ENCODE peak calls at places on chromosomes 2 and 18, in five cellular contexts. One of them, this sample, is unnamed.

GRCh38 chr2:141392517-141393213 is 738.2 kb downstream of the LRP1B start:
- DNase-seq in activated CD8-positive, alpha-beta memory T cell treated with anti-CD3 and anti-CD28 coated beads for 4 hours: no peak
- DNase-seq in MM.1S: no peak
- DNase-seq in stimulated activated CD8-positive, alpha-beta memory T cell treated with anti-CD3 and anti-CD28 coated beads, Interleukin-4, amount 100 ng/mL, for 1 hour: no peak
- DNase-seq in LHCN-M2: no peak
- DNase-seq in this sample: no peak

GRCh38 chr2:207357216-207357615 is 172.5 kb upstream of the CREB1 start:
- DNase-seq in activated CD8-positive, alpha-beta memory T cell treated with anti-CD3 and anti-CD28 coated beads for 4 hours: no peak
- DNase-seq in MM.1S: no peak
- DNase-seq in stimulated activated CD8-positive, alpha-beta memory T cell treated with anti-CD3 and anti-CD28 coated beads, Interleukin-4, amount 100 ng/mL, for 1 hour: no peak
- DNase-seq in LHCN-M2: no peak
- DNase-seq in this sample: no peak

GRCh38 chr2:238415893-238416292 is 10.8 kb upstream of the ASB1 start:
- DNase-seq in activated CD8-positive, alpha-beta memory T cell treated with anti-CD3 and anti-CD28 coated beads for 4 hours: no peak
- DNase-seq in MM.1S: no peak
- DNase-seq in stimulated activated CD8-positive, alpha-beta memory T cell treated with anti-CD3 and anti-CD28 coated beads, Interleukin-4, amount 100 ng/mL, for 1 hour: no peak
- DNase-seq in LHCN-M2: no peak
- DNase-seq in this sample: no peak

GRCh38 chr2:173193925-173194324 is 118.3 kb downstream of the MAP3K20 start:
- DNase-seq in activated CD8-positive, alpha-beta memory T cell treated with anti-CD3 and anti-CD28 coated beads for 4 hours: no peak
- DNase-seq in MM.1S: no peak
- DNase-seq in stimulated activated CD8-positive, alpha-beta memory T cell treated with anti-CD3 and anti-CD28 coated beads, Interleukin-4, amount 100 ng/mL, for 1 hour: no peak
- DNase-seq in LHCN-M2: no peak
- DNase-seq in this sample: no peak

GRCh38 chr2:207162319-207162718 is 3.4 kb downstream of the KLF7 start:
- DNase-seq in activated CD8-positive, alpha-beta memory T cell treated with anti-CD3 and anti-CD28 coated beads for 4 hours: no peak
- DNase-seq in MM.1S: no peak
- DNase-seq in stimulated activated CD8-positive, alpha-beta memory T cell treated with anti-CD3 and anti-CD28 coated beads, Interleukin-4, amount 100 ng/mL, for 1 hour: no peak
- DNase-seq in LHCN-M2: no peak
- DNase-seq in this sample: no peak

GRCh38 chr2:137888845-137889244 is 75.4 kb upstream of the HNMT start:
- DNase-seq in activated CD8-positive, alpha-beta memory T cell treated with anti-CD3 and anti-CD28 coated beads for 4 hours: no peak
- DNase-seq in MM.1S: peak
- DNase-seq in stimulated activated CD8-positive, alpha-beta memory T cell treated with anti-CD3 and anti-CD28 coated beads, Interleukin-4, amount 100 ng/mL, for 1 hour: no peak
- DNase-seq in LHCN-M2: no peak
- DNase-seq in this sample: no peak

GRCh38 chr2:192544371-192544955 is 349.7 kb upstream of the TMEFF2 start:
- DNase-seq in activated CD8-positive, alpha-beta memory T cell treated with anti-CD3 and anti-CD28 coated beads for 4 hours: no peak
- DNase-seq in MM.1S: no peak
- DNase-seq in stimulated activated CD8-positive, alpha-beta memory T cell treated with anti-CD3 and anti-CD28 coated beads, Interleukin-4, amount 100 ng/mL, for 1 hour: no peak
- DNase-seq in LHCN-M2: peak
- DNase-seq in this sample: no peak

GRCh38 chr2:34907812-34908211 is 1308.7 kb upstream of the FAM98A start:
- DNase-seq in activated CD8-positive, alpha-beta memory T cell treated with anti-CD3 and anti-CD28 coated beads for 4 hours: no peak
- DNase-seq in MM.1S: no peak
- DNase-seq in stimulated activated CD8-positive, alpha-beta memory T cell treated with anti-CD3 and anti-CD28 coated beads, Interleukin-4, amount 100 ng/mL, for 1 hour: no peak
- DNase-seq in LHCN-M2: no peak
- DNase-seq in this sample: no peak

GRCh38 chr2:49035477-49035876 is 118.8 kb downstream of the FSHR start:
- DNase-seq in activated CD8-positive, alpha-beta memory T cell treated with anti-CD3 and anti-CD28 coated beads for 4 hours: no peak
- DNase-seq in MM.1S: no peak
- DNase-seq in stimulated activated CD8-positive, alpha-beta memory T cell treated with anti-CD3 and anti-CD28 coated beads, Interleukin-4, amount 100 ng/mL, for 1 hour: no peak
- DNase-seq in LHCN-M2: no peak
- DNase-seq in this sample: no peak

GRCh38 chr2:205660521-205661124 is 21.7 kb upstream of the NRP2 start:
- DNase-seq in activated CD8-positive, alpha-beta memory T cell treated with anti-CD3 and anti-CD28 coated beads for 4 hours: no peak
- DNase-seq in MM.1S: no peak
- DNase-seq in stimulated activated CD8-positive, alpha-beta memory T cell treated with anti-CD3 and anti-CD28 coated beads, Interleukin-4, amount 100 ng/mL, for 1 hour: no peak
- DNase-seq in LHCN-M2: peak
- DNase-seq in this sample: no peak

GRCh38 chr18:13605901-13606300 is 120.5 kb downstream of the FAM210A start:
- DNase-seq in activated CD8-positive, alpha-beta memory T cell treated with anti-CD3 and anti-CD28 coated beads for 4 hours: no peak
- DNase-seq in MM.1S: no peak
- DNase-seq in stimulated activated CD8-positive, alpha-beta memory T cell treated with anti-CD3 and anti-CD28 coated beads, Interleukin-4, amount 100 ng/mL, for 1 hour: no peak
- DNase-seq in LHCN-M2: no peak
- DNase-seq in this sample: no peak

GRCh38 chr2:54240515-54241219 is 15.4 kb downstream of the TSPYL6 start:
- DNase-seq in activated CD8-positive, alpha-beta memory T cell treated with anti-CD3 and anti-CD28 coated beads for 4 hours: no peak
- DNase-seq in MM.1S: no peak
- DNase-seq in stimulated activated CD8-positive, alpha-beta memory T cell treated with anti-CD3 and anti-CD28 coated beads, Interleukin-4, amount 100 ng/mL, for 1 hour: no peak
- DNase-seq in LHCN-M2: peak
- DNase-seq in this sample: no peak

GRCh38 chr2:178845565-178846457 is 38.6 kb upstream of the TTN start:
- DNase-seq in activated CD8-positive, alpha-beta memory T cell treated with anti-CD3 and anti-CD28 coated beads for 4 hours: no peak
- DNase-seq in MM.1S: no peak
- DNase-seq in stimulated activated CD8-positive, alpha-beta memory T cell treated with anti-CD3 and anti-CD28 coated beads, Interleukin-4, amount 100 ng/mL, for 1 hour: no peak
- DNase-seq in LHCN-M2: no peak
- DNase-seq in this sample: no peak

GRCh38 chr2:38723173-38723572 is 28.0 kb downstream of the SRSF7 start:
- DNase-seq in activated CD8-positive, alpha-beta memory T cell treated with anti-CD3 and anti-CD28 coated beads for 4 hours: no peak
- DNase-seq in MM.1S: peak
- DNase-seq in stimulated activated CD8-positive, alpha-beta memory T cell treated with anti-CD3 and anti-CD28 coated beads, Interleukin-4, amount 100 ng/mL, for 1 hour: no peak
- DNase-seq in LHCN-M2: peak
- DNase-seq in this sample: no peak

GRCh38 chr2:24875272-24875671 is 44.8 kb downstream of the ADCY3 start:
- DNase-seq in activated CD8-positive, alpha-beta memory T cell treated with anti-CD3 and anti-CD28 coated beads for 4 hours: no peak
- DNase-seq in MM.1S: no peak
- DNase-seq in stimulated activated CD8-positive, alpha-beta memory T cell treated with anti-CD3 and anti-CD28 coated beads, Interleukin-4, amount 100 ng/mL, for 1 hour: no peak
- DNase-seq in LHCN-M2: peak
- DNase-seq in this sample: no peak

GRCh38 chr2:239462671-239463506 is 62.1 kb upstream of the HDAC4 start:
- DNase-seq in activated CD8-positive, alpha-beta memory T cell treated with anti-CD3 and anti-CD28 coated beads for 4 hours: no peak
- DNase-seq in MM.1S: no peak
- DNase-seq in stimulated activated CD8-positive, alpha-beta memory T cell treated with anti-CD3 and anti-CD28 coated beads, Interleukin-4, amount 100 ng/mL, for 1 hour: no peak
- DNase-seq in LHCN-M2: no peak
- DNase-seq in this sample: no peak

GRCh38 chr2:176584333-176584732 is 315.1 kb downstream of the MTX2 start:
- DNase-seq in activated CD8-positive, alpha-beta memory T cell treated with anti-CD3 and anti-CD28 coated beads for 4 hours: no peak
- DNase-seq in MM.1S: no peak
- DNase-seq in stimulated activated CD8-positive, alpha-beta memory T cell treated with anti-CD3 and anti-CD28 coated beads, Interleukin-4, amount 100 ng/mL, for 1 hour: no peak
- DNase-seq in LHCN-M2: no peak
- DNase-seq in this sample: no peak

GRCh38 chr2:10971855-10972348 is 60.2 kb downstream of the KCNF1 start:
- DNase-seq in activated CD8-positive, alpha-beta memory T cell treated with anti-CD3 and anti-CD28 coated beads for 4 hours: no peak
- DNase-seq in MM.1S: no peak
- DNase-seq in stimulated activated CD8-positive, alpha-beta memory T cell treated with anti-CD3 and anti-CD28 coated beads, Interleukin-4, amount 100 ng/mL, for 1 hour: no peak
- DNase-seq in LHCN-M2: no peak
- DNase-seq in this sample: no peak